ENCODE peak calls at places on chromosomes 13 and 19, in nine cellular contexts. R, Z, X, E, U, O, S, G and I are unnamed samples.

GRCh38 chr13:67001363-67001762 is 228.8 kb downstream of the PCDH9 start:
- DNase-seq in R (no peak), X (no peak), S (no peak), E (no peak), Z (no peak), U (no peak), O (no peak), G (no peak), I (no peak)

GRCh38 chr19:12137541-12137940 is 2.6 kb downstream of the ZNF20 start:
- DNase-seq in R (no peak), O (no peak), E (no peak), U (no peak), X (no peak), S (no peak), Z (no peak), G (no peak), I (no peak)

GRCh38 chr13:93848247-93848646 is 621.6 kb downstream of the GPC6 start:
- DNase-seq in E (no peak), R (no peak), U (no peak), G (no peak), S (no peak), O (no peak), Z (no peak), X (no peak), I (no peak)

GRCh38 chr13:107901996-107902562 is 313.3 kb downstream of the LIG4 start:
- DNase-seq in Z (no peak), S (no peak), U (no peak), X (no peak), E (no peak), G (no peak), O (no peak), R (no peak), I (no peak)

GRCh38 chr13:101556676-101557121 is 104.2 kb downstream of the ITGBL1 start:
- DNase-seq in U (no peak), G (no peak), S (no peak), X (no peak), E (no peak), Z (no peak), O (no peak), R (no peak), I (no peak)

GRCh38 chr13:72151241-72151640 is 284.2 kb upstream of the DACH1 start:
- DNase-seq in U (peak; percentile 43), O (no peak), Z (no peak), S (no peak), G (peak; percentile 82), E (peak; percentile 92), R (no peak), X (no peak), I (no peak)

GRCh38 chr13:33033361-33033812 is 17.2 kb downstream of the KL start:
- DNase-seq in X (no peak), G (no peak), Z (peak; percentile 66), U (no peak), R (no peak), S (no peak), O (peak; percentile 64), E (no peak), I (no peak)

GRCh38 chr19:16814526-16815100 is 14.6 kb upstream of the SIN3B start:
- DNase-seq in U (peak; percentile 48), S (no peak), X (no peak), Z (no peak), O (no peak), G (no peak), R (no peak), E (peak; percentile 48), I (no peak)

GRCh38 chr13:39417643-39418042 is 185.3 kb downstream of the LHFPL6 start:
- DNase-seq in R (no peak), Z (no peak), O (no peak), G (no peak), U (peak; percentile 71), X (no peak), S (no peak), E (peak; percentile 80), I (no peak)

GRCh38 chr19:2274937-2275535 is 6.9 kb downstream of the PEAK3 start:
- DNase-seq in E (peak; percentile 37), Z (peak; percentile 90), R (peak; percentile 69), O (peak; percentile 75), G (no peak), X (no peak), U (peak; percentile 77), S (no peak), I (peak; percentile 77)

GRCh38 chr13:108682714-108683113 is 53.3 kb downstream of the MYO16 start:
- DNase-seq in E (no peak), Z (no peak), S (no peak), R (no peak), G (no peak), O (no peak), U (no peak), X (no peak), I (no peak)

GRCh38 chr19:31152906-31153305 is 196.3 kb downstream of the TSHZ3 start:
- DNase-seq in S (no peak), O (no peak), E (peak; percentile 20), Z (no peak), R (no peak), X (no peak), G (no peak), U (no peak), I (no peak)

GRCh38 chr19:38152461-38153379 is 71.3 kb downstream of the DPF1 start:
- DNase-seq in R (no peak), X (no peak), S (no peak), E (peak; percentile 79), O (no peak), G (no peak), Z (peak; percentile 67), U (peak; percentile 64), I (no peak)

GRCh38 chr13:107144432-107144831 is 576.5 kb upstream of the ARGLU1 start:
- DNase-seq in R (no peak), G (no peak), U (peak; percentile 22), S (no peak), X (no peak), Z (no peak), E (peak; percentile 4), O (no peak), I (no peak)

GRCh38 chr13:92537485-92537884 is 689.1 kb upstream of the GPC6 start:
- DNase-seq in X (no peak), G (no peak), R (no peak), S (no peak), E (peak; percentile 23), U (peak; percentile 6), Z (no peak), O (no peak), I (no peak)

GRCh38 chr13:23584275-23584674 is 14.1 kb downstream of the TNFRSF19 start:
- DNase-seq in S (no peak), R (no peak), U (no peak), X (no peak), G (no peak), E (no peak), O (no peak), Z (no peak), I (no peak)

GRCh38 chr13:82407321-82407720 is 1475.0 kb downstream of the SLITRK1 start:
- DNase-seq in Z (no peak), X (no peak), O (no peak), G (no peak), R (no peak), U (no peak), S (no peak), E (no peak), I (no peak)

GRCh38 chr13:49585220-49586157 is at the start of gene RCBTB1:
- DNase-seq in U (peak; percentile 72), X (peak; percentile 18), R (peak; percentile 77), Z (peak; percentile 75), G (no peak), S (no peak), O (peak; percentile 81), E (peak; percentile 31), I (peak; percentile 64)

GRCh38 chr19:1170938-1171754 is 2.9 kb downstream of the SBNO2 start:
- DNase-seq in G (no peak), R (no peak), E (no peak), U (no peak), O (no peak), S (no peak), Z (no peak), X (no peak), I (no peak)

GRCh38 chr19:48145596-48146254 is 24.4 kb downstream of the LIG1 start:
- DNase-seq in G (no peak), O (no peak), Z (no peak), S (no peak), X (no peak), R (no peak), E (no peak), U (no peak), I (no peak)

GRCh38 chr13:31964168-31964567 is 67.4 kb upstream of the FRY start:
- DNase-seq in E (no peak), O (no peak), R (no peak), X (no peak), U (no peak), G (no peak), Z (no peak), S (no peak), I (no peak)
- H3K36me3 ChIP-seq in E (no peaks in the 10 kb centered on the region), O (no peaks in the 10 kb centered on the region), R (no peaks in the 10 kb centered on the region), X (no peaks in the 10 kb centered on the region), U (no peaks in the 10 kb centered on the region), G (no peaks in the 10 kb centered on the region), Z (no peaks in the 10 kb centered on the region), S (no peaks in the 10 kb centered on the region), I (no peaks in the 10 kb centered on the region)

GRCh38 chr13:99433543-99434075 is 67.7 kb upstream of the TM9SF2 start:
- DNase-seq in Z (no peak), X (no peak), S (no peak), R (no peak), G (no peak), E (no peak), O (no peak), U (no peak), I (no peak)
- TF ChIP-seq CTCF in Z (no peak), X (no peak), S (no peak), R (no peak), G (no peak), E (no peak), O (no peak), U (no peak), I (no peak)

DNA sequence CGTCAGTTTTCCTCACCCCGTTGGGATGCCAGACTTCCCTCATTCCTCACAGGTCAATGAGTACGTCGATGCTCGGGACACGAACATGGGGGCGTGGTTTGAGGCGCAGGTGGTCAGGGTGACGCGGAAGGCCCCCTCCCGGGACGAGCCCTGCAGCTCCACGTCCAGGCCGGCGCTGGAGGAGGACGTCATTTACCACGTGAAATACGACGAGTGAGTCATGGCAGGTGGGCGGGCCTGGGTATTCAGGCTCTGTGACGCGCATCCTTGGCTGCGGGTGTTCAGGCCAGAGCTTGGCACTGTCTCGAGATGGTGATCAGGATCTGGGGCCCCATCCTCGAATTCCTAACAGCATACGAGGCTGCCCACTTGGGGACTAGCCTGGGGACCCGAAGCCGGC is 21.4 kb downstream of the UHRF1 start:
- DNase-seq in G (no peak), O (no peak), U (no peak), S (no peak), Z (peak; percentile 84), R (no peak), E (peak; percentile 94), X (no peak), I (no peak)
- H3K36me3 ChIP-seq in G (peaks cover 10% of the 10 kb centered on the region), O (no peaks in the 10 kb centered on the region), U (no peaks in the 10 kb centered on the region), S (no peaks in the 10 kb centered on the region), Z (no peaks in the 10 kb centered on the region), R (no peaks in the 10 kb centered on the region), E (peaks cover 17% of the 10 kb centered on the region), X (no peaks in the 10 kb centered on the region), I (no peaks in the 10 kb centered on the region)

DNA sequence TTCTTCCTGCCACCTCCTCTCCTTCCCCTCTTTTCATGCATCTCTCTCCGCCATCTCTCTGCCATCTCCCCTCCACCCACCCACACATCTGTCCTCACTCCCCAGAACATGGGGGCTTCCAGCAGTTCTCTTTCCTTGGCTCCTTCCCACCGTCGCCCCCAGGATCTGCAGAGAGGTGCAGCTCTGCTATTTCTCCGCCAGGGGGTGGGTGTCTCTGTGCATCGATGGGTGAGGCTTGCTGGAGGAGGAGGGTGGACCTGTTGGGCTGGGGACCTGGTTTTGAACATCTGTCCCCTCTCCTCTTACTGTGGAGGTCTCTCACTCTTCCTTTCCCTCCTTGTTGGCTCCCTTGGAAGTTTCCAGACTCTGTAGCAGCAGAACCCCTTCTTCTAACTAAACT is 51.7 kb downstream of the MYH14 start:
- DNase-seq in S (no peak), R (no peak), U (no peak), G (no peak), O (no peak), E (no peak), Z (no peak), X (no peak), I (no peak)
- TF ChIP-seq CTCF in S (peak; percentile 45), R (no peak), U (peak; percentile 13), G (no peak), O (no peak), E (no peak), Z (no peak), X (no peak), I (no peak)